ENCODE peak calls at places on chromosomes 4 and X, in ten cellular contexts. M, A, O, L, S, D, Q, B, H and C are unnamed samples.

GRCh38 chrX:120813982-120814381 is 61.7 kb downstream of the CT47B1 start:
- DNase-seq in M (no peak), A (no peak), O (no peak), L (no peak), S (no peak), D (no peak), Q (no peak), B (no peak), H (no peak), C (no peak)

GRCh38 chr4:37719021-37719420 is 32.8 kb upstream of the RELL1 start:
- DNase-seq in M (no peak), A (no peak), O (no peak), L (no peak), S (no peak), D (no peak), Q (no peak), B (no peak), H (no peak), C (no peak)

GRCh38 chrX:39875834-39876625 is 221.7 kb downstream of the BCOR start:
- DNase-seq in M (no peak), A (no peak), O (no peak), L (no peak), S (no peak), D (no peak), Q (no peak), B (no peak), H (no peak), C (no peak)

GRCh38 chrX:30643313-30643821 is 9.9 kb upstream of the GK start:
- DNase-seq in M (no peak), A (no peak), O (no peak), L (no peak), S (peak; percentile 55), D (peak; percentile 87), Q (peak; percentile 81), B (no peak), H (no peak), C (no peak)

GRCh38 chr4:156799121-156799589 is 172.4 kb downstream of the PDGFC start:
- DNase-seq in M (no peak), A (no peak), O (no peak), L (peak; percentile 44), S (no peak), D (no peak), Q (no peak), B (no peak), H (no peak), C (no peak)

GRCh38 chrX:43693602-43694406 is 37.7 kb downstream of the MAOA start:
- DNase-seq in M (no peak), A (peak; percentile 48), O (no peak), L (no peak), S (no peak), D (peak; percentile 89), Q (no peak), B (no peak), H (no peak), C (no peak)

GRCh38 chr4:41216294-41217019 is 2.1 kb upstream of the APBB2 start:
- DNase-seq in M (peak; percentile 73), A (peak; percentile 94), O (peak; percentile 81), L (no peak), S (peak; percentile 27), D (peak; percentile 84), Q (peak; percentile 86), B (peak; percentile 55), H (peak; percentile 78), C (peak; percentile 70)

GRCh38 chr4:184969610-184970009 is 48.7 kb upstream of the HELT start:
- DNase-seq in M (no peak), A (no peak), O (no peak), L (no peak), S (no peak), D (no peak), Q (no peak), B (no peak), H (no peak), C (no peak)

GRCh38 chrX:122739770-122740169 is 444.3 kb upstream of the GRIA3 start:
- DNase-seq in M (no peak), A (no peak), O (no peak), L (no peak), S (no peak), D (peak; percentile 0), Q (no peak), B (no peak), H (no peak), C (no peak)

GRCh38 chrX:118973389-118974087 is 880 bp upstream of the LONRF3 start:
- DNase-seq in M (peak; percentile 37), A (peak; percentile 62), O (no peak), L (no peak), S (no peak), D (no peak), Q (peak; percentile 20), B (no peak), H (no peak), C (no peak)

DNA sequence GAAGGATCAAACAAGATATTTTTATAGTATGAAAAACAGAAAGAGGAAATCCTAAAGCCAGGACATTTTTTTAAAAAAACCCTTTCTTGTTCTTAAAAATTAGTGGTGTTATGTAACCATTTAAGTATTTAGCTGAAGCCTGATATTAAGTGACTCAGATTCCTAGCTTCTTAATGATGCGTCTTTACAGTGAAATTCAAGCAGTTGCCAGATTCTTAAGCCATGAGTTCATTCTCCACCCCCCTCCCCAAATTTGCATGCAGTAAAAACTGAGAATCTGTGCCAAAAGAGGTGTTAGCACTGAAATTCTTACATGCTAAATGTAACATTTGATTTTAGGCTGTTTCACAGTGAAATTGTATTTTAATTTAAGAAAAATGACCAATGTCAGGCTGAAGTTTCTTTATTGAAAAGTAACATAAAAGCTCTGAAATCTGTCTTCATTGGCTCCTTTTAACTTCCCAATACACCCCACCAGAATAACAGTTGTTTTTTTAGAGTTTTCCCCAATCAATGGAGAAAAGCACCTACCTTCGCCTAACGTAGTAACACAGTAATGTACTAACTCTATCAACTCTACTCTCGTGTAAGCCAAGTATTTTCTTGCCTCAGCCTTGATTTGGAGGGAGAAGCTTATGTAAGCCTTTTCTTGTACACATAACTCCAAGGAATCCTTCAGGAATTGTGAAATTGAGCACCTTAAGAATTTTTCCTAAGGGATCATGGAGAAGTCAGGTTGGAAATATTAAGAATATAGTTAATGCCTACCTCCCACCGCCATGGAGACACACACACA is 181.0 kb downstream of the RAPGEF2 start:
- DNase-seq in M (no peak), A (no peak), O (no peak), L (no peak), S (no peak), D (no peak), Q (no peak), B (no peak), H (no peak), C (peak; percentile 63)
- H3K4me3 ChIP-seq in M (no peak overlapping the region), A (no peak overlapping the region), O (no peak overlapping the region), L (no peak overlapping the region), S (no peak overlapping the region), D (no peak overlapping the region), Q (no peak overlapping the region), B (no peak overlapping the region), H (no peak overlapping the region), C (no peak overlapping the region)

DNA sequence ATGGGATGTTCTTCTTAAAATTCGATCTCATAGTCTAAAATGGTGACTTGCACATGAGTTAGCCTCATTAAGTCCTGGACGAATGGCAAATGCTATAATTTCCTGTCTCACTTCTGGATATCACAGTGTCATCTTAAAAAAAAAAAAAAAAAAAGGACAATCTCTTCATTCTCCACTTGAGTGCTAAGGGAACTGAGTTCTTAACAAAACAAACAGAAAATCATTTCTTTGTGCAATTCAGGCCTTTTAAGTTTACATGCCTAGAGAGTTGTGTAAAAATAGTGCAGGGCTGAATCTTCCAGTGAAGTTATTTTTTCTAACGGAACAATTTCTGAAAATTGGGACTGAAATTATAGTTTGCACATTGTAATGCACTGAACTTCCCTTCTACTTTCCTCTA is 122.8 kb upstream of the FAT1 start:
- DNase-seq in M (no peak), A (no peak), O (no peak), L (no peak), S (no peak), D (no peak), Q (no peak), B (no peak), H (no peak), C (no peak)
- TF ChIP-seq CTCF in M (no peak), A (no peak), O (no peak), L (no peak), S (no peak), D (no peak), Q (no peak), B (no peak), H (no peak), C (no peak)

GRCh38 chrX:45799576-45799975 is 598.9 kb upstream of the DIPK2B start:
- DNase-seq in M (no peak), A (no peak), O (no peak), L (no peak), S (no peak), D (no peak), Q (no peak), B (no peak), H (no peak), C (no peak)

GRCh38 chrX:45803383-45803921 is 602.8 kb upstream of the DIPK2B start:
- DNase-seq in M (no peak), A (no peak), O (no peak), L (peak; percentile 86), S (peak; percentile 42), D (no peak), Q (peak; percentile 91), B (no peak), H (peak; percentile 73), C (peak; percentile 48)

GRCh38 chrX:45806410-45807121 is 605.9 kb upstream of the DIPK2B start:
- DNase-seq in M (no peak), A (no peak), O (peak; percentile 40), L (peak; percentile 78), S (no peak), D (no peak), Q (peak; percentile 60), B (no peak), H (no peak), C (peak; percentile 65)

DNA sequence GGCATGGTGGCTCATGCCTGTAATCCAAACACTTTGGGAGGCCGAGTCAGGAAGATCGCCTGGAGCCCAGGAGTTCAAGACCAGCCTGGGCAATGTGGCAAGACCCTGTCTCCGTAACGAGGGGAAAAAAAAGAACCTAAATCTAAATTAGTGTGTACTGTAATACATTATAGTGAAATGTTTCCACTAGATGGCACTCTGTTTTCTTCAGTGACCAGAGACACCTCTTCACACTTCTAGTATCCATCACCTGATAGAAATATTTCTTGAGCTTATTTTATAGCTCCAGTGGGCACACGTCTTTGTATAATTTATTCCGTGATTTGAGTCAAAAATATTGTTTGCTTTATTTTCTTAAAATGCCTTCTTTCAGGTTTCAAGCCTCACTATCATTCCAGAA is 600.9 kb upstream of the DIPK2B start:
- DNase-seq in M (no peak), A (no peak), O (peak; percentile 29), L (no peak), S (no peak), D (no peak), Q (peak; percentile 66), B (no peak), H (no peak), C (no peak)
- H3K4me3 ChIP-seq in M (no peak overlapping the region), A (no peak overlapping the region), O (no peak overlapping the region), L (no peak overlapping the region), S (no peak overlapping the region), D (no peak overlapping the region), Q (peak overlapping the region; percentile 59), B (no peak overlapping the region), H (no peak overlapping the region), C (no peak overlapping the region)

DNA sequence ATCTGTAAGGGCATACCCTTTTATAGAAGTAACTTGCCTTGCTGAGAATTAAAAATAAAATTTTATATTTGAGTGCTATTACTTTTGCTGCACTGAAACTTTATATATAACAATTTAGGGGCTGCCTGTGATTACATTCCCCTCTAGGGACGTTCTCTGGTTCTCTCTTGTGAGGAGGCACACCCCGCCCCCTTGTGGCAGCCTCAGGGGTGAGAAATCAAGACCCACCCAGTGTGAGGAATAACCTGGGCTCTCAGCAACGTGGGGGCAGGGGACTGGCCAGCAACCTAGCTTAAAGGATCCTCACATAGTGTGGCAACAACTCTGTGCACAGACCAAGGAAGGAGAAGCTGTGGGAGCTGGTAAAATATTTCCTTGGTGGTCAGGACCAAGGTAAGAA is 43.7 kb downstream of the MAGEA9 start:
- DNase-seq in M (no peak), A (no peak), O (peak; percentile 52), L (no peak), S (no peak), D (peak; percentile 2), Q (peak; percentile 37), B (no peak), H (peak; percentile 7), C (no peak)
- TF ChIP-seq CTCF in M (no peak), A (peak; percentile 21), O (peak; percentile 43), L (peak; percentile 30), S (no peak), D (peak; percentile 50), Q (peak; percentile 42), B (peak; percentile 31), H (peak; percentile 42), C (peak; percentile 42)